ENCODE peak calls at places on chromosome 15, in eight cellular contexts. One of them, this sample, is unnamed.

GRCh38 chr15:63408514-63408913 is 26.9 kb upstream of the CA12 start:
- DNase-seq in testis: no peak
- DNase-seq in heart right ventricle: no peak
- DNase-seq in transverse colon: no peak
- DNase-seq in OCI-LY7: no peak
- DNase-seq in CD8-positive, alpha-beta memory T cell: no peak
- DNase-seq in fibroblast of lung: no peak
- DNase-seq in CD4-positive, alpha-beta memory T cell: no peak
- DNase-seq in this sample: no peak

GRCh38 chr15:45320581-45320980 is 57.8 kb downstream of the GATM start:
- DNase-seq in testis: no peak
- DNase-seq in CD4-positive, alpha-beta memory T cell: no peak
- DNase-seq in OCI-LY7: no peak
- DNase-seq in CD8-positive, alpha-beta memory T cell: no peak
- DNase-seq in heart right ventricle: no peak
- DNase-seq in fibroblast of lung: no peak
- DNase-seq in transverse colon: no peak
- DNase-seq in this sample: no peak

GRCh38 chr15:64438653-64439447 is 21.5 kb upstream of the ZNF609 start:
- DNase-seq in testis: no peak
- DNase-seq in CD4-positive, alpha-beta memory T cell: no peak
- DNase-seq in heart right ventricle: no peak
- DNase-seq in OCI-LY7: no peak
- DNase-seq in transverse colon: no peak
- DNase-seq in CD8-positive, alpha-beta memory T cell: no peak
- DNase-seq in fibroblast of lung: no peak
- DNase-seq in this sample: no peak

GRCh38 chr15:98823012-98823458 is 174.7 kb downstream of the IGF1R start:
- DNase-seq in fibroblast of lung: peak; percentile 93
- DNase-seq in transverse colon: no peak
- DNase-seq in OCI-LY7: no peak
- DNase-seq in CD4-positive, alpha-beta memory T cell: no peak
- DNase-seq in CD8-positive, alpha-beta memory T cell: no peak
- DNase-seq in heart right ventricle: no peak
- DNase-seq in testis: no peak
- DNase-seq in this sample: peak; percentile 68

GRCh38 chr15:95442107-95442719 is 888.3 kb upstream of the NR2F2 start:
- DNase-seq in transverse colon: no peak
- DNase-seq in testis: peak; percentile 57
- DNase-seq in heart right ventricle: no peak
- DNase-seq in CD8-positive, alpha-beta memory T cell: no peak
- DNase-seq in fibroblast of lung: peak; percentile 34
- DNase-seq in CD4-positive, alpha-beta memory T cell: no peak
- DNase-seq in OCI-LY7: no peak
- DNase-seq in this sample: no peak

GRCh38 chr15:60795889-60796288 is 316.9 kb upstream of the ICE2 start:
- DNase-seq in fibroblast of lung: no peak
- DNase-seq in CD8-positive, alpha-beta memory T cell: no peak
- DNase-seq in CD4-positive, alpha-beta memory T cell: no peak
- DNase-seq in heart right ventricle: no peak
- DNase-seq in transverse colon: no peak
- DNase-seq in OCI-LY7: no peak
- DNase-seq in testis: no peak
- DNase-seq in this sample: no peak

GRCh38 chr15:59197459-59197858 is 9.2 kb upstream of the LDHAL6B start:
- DNase-seq in fibroblast of lung: no peak
- DNase-seq in CD8-positive, alpha-beta memory T cell: no peak
- DNase-seq in CD4-positive, alpha-beta memory T cell: no peak
- DNase-seq in transverse colon: no peak
- DNase-seq in testis: no peak
- DNase-seq in OCI-LY7: no peak
- DNase-seq in heart right ventricle: no peak
- DNase-seq in this sample: no peak

GRCh38 chr15:88152672-88153071 is 103.9 kb downstream of the NTRK3 start:
- DNase-seq in CD4-positive, alpha-beta memory T cell: no peak
- DNase-seq in OCI-LY7: no peak
- DNase-seq in testis: no peak
- DNase-seq in fibroblast of lung: no peak
- DNase-seq in CD8-positive, alpha-beta memory T cell: no peak
- DNase-seq in heart right ventricle: no peak
- DNase-seq in transverse colon: no peak
- DNase-seq in this sample: no peak

GRCh38 chr15:45022871-45023658 is at the start of gene SORD:
- DNase-seq in CD4-positive, alpha-beta memory T cell: peak; percentile 84
- DNase-seq in transverse colon: peak; percentile 96
- DNase-seq in testis: peak; percentile 96
- DNase-seq in heart right ventricle: peak; percentile 91
- DNase-seq in CD8-positive, alpha-beta memory T cell: peak; percentile 80
- DNase-seq in OCI-LY7: peak; percentile 93
- DNase-seq in fibroblast of lung: peak; percentile 77
- DNase-seq in this sample: peak; percentile 88

GRCh38 chr15:81332326-81332725 is 8.4 kb upstream of the STARD5 start:
- DNase-seq in fibroblast of lung: no peak
- DNase-seq in OCI-LY7: no peak
- DNase-seq in CD8-positive, alpha-beta memory T cell: no peak
- DNase-seq in CD4-positive, alpha-beta memory T cell: no peak
- DNase-seq in heart right ventricle: no peak
- DNase-seq in transverse colon: no peak
- DNase-seq in testis: no peak
- DNase-seq in this sample: no peak

GRCh38 chr15:29276366-29276765 is 6.7 kb upstream of the NSMCE3 start:
- DNase-seq in heart right ventricle: no peak
- DNase-seq in OCI-LY7: no peak
- DNase-seq in transverse colon: no peak
- DNase-seq in CD8-positive, alpha-beta memory T cell: no peak
- DNase-seq in fibroblast of lung: no peak
- DNase-seq in testis: no peak
- DNase-seq in CD4-positive, alpha-beta memory T cell: no peak
- DNase-seq in this sample: no peak

GRCh38 chr15:93223803-93224202 is 134.8 kb upstream of the RGMA start:
- DNase-seq in heart right ventricle: no peak
- DNase-seq in transverse colon: no peak
- DNase-seq in OCI-LY7: no peak
- DNase-seq in CD4-positive, alpha-beta memory T cell: no peak
- DNase-seq in fibroblast of lung: no peak
- DNase-seq in testis: no peak
- DNase-seq in CD8-positive, alpha-beta memory T cell: no peak
- DNase-seq in this sample: no peak

GRCh38 chr15:57972801-57973311 is 92.7 kb downstream of the ALDH1A2 start:
- DNase-seq in CD4-positive, alpha-beta memory T cell: no peak
- DNase-seq in OCI-LY7: no peak
- DNase-seq in transverse colon: no peak
- DNase-seq in testis: no peak
- DNase-seq in heart right ventricle: no peak
- DNase-seq in CD8-positive, alpha-beta memory T cell: no peak
- DNase-seq in fibroblast of lung: no peak
- DNase-seq in this sample: no peak

GRCh38 chr15:59686389-59686788 is 2.7 kb downstream of the BNIP2 start:
- DNase-seq in OCI-LY7: peak; percentile 87
- DNase-seq in CD4-positive, alpha-beta memory T cell: no peak
- DNase-seq in CD8-positive, alpha-beta memory T cell: no peak
- DNase-seq in testis: no peak
- DNase-seq in heart right ventricle: no peak
- DNase-seq in fibroblast of lung: no peak
- DNase-seq in transverse colon: peak; percentile 24
- DNase-seq in this sample: no peak

GRCh38 chr15:44654858-44655257 is 8.6 kb downstream of the SPG11 start:
- DNase-seq in CD4-positive, alpha-beta memory T cell: no peak
- DNase-seq in fibroblast of lung: no peak
- DNase-seq in OCI-LY7: no peak
- DNase-seq in testis: no peak
- DNase-seq in transverse colon: no peak
- DNase-seq in heart right ventricle: no peak
- DNase-seq in CD8-positive, alpha-beta memory T cell: no peak
- DNase-seq in this sample: no peak

GRCh38 chr15:44129911-44130310 is 65.2 kb downstream of the FRMD5 start:
- DNase-seq in testis: no peak
- DNase-seq in CD8-positive, alpha-beta memory T cell: no peak
- DNase-seq in heart right ventricle: no peak
- DNase-seq in transverse colon: no peak
- DNase-seq in OCI-LY7: no peak
- DNase-seq in CD4-positive, alpha-beta memory T cell: no peak
- DNase-seq in fibroblast of lung: no peak
- DNase-seq in this sample: no peak

GRCh38 chr15:82549199-82549665 is 9.0 kb upstream of the RPS17 start:
- DNase-seq in testis: no peak
- DNase-seq in transverse colon: no peak
- DNase-seq in heart right ventricle: no peak
- DNase-seq in fibroblast of lung: no peak
- DNase-seq in CD8-positive, alpha-beta memory T cell: no peak
- DNase-seq in OCI-LY7: no peak
- DNase-seq in CD4-positive, alpha-beta memory T cell: no peak
- DNase-seq in this sample: no peak

GRCh38 chr15:57544840-57545239 is 46.9 kb upstream of the MYZAP start:
- DNase-seq in transverse colon: no peak
- DNase-seq in OCI-LY7: no peak
- DNase-seq in fibroblast of lung: no peak
- DNase-seq in testis: no peak
- DNase-seq in heart right ventricle: no peak
- DNase-seq in CD4-positive, alpha-beta memory T cell: no peak
- DNase-seq in CD8-positive, alpha-beta memory T cell: no peak
- DNase-seq in this sample: no peak

GRCh38 chr15:75138016-75138999 is 63.4 kb upstream of the C15orf39 start:
- DNase-seq in CD4-positive, alpha-beta memory T cell: no peak
- DNase-seq in CD8-positive, alpha-beta memory T cell: no peak
- DNase-seq in testis: peak; percentile 75
- DNase-seq in OCI-LY7: no peak
- DNase-seq in fibroblast of lung: peak; percentile 16
- DNase-seq in transverse colon: no peak
- DNase-seq in heart right ventricle: no peak
- DNase-seq in this sample: peak; percentile 77

GRCh38 chr15:101024709-101025108 is 105.6 kb downstream of the LRRK1 start:
- DNase-seq in OCI-LY7: no peak
- DNase-seq in heart right ventricle: peak; percentile 3
- DNase-seq in CD4-positive, alpha-beta memory T cell: no peak
- DNase-seq in fibroblast of lung: no peak
- DNase-seq in testis: peak; percentile 8
- DNase-seq in transverse colon: peak; percentile 5
- DNase-seq in CD8-positive, alpha-beta memory T cell: no peak
- DNase-seq in this sample: peak; percentile 40

GRCh38 chr15:101024111-101024695 is 105.0 kb downstream of the LRRK1 start:
- DNase-seq in fibroblast of lung: peak; percentile 84
- DNase-seq in OCI-LY7: no peak
- DNase-seq in testis: peak; percentile 79
- DNase-seq in CD8-positive, alpha-beta memory T cell: no peak
- DNase-seq in heart right ventricle: peak; percentile 52
- DNase-seq in CD4-positive, alpha-beta memory T cell: no peak
- DNase-seq in transverse colon: peak; percentile 13
- DNase-seq in this sample: peak; percentile 96

GRCh38 chr15:101022306-101022705 is 103.1 kb downstream of the LRRK1 start:
- DNase-seq in CD8-positive, alpha-beta memory T cell: no peak
- DNase-seq in OCI-LY7: no peak
- DNase-seq in transverse colon: peak; percentile 5
- DNase-seq in heart right ventricle: peak; percentile 3
- DNase-seq in fibroblast of lung: no peak
- DNase-seq in testis: no peak
- DNase-seq in CD4-positive, alpha-beta memory T cell: no peak
- DNase-seq in this sample: peak; percentile 33

GRCh38 chr15:101022876-101023275 is 103.7 kb downstream of the LRRK1 start:
- DNase-seq in testis: no peak
- DNase-seq in CD4-positive, alpha-beta memory T cell: no peak
- DNase-seq in heart right ventricle: peak; percentile 1
- DNase-seq in CD8-positive, alpha-beta memory T cell: no peak
- DNase-seq in OCI-LY7: no peak
- DNase-seq in fibroblast of lung: no peak
- DNase-seq in transverse colon: no peak
- DNase-seq in this sample: peak; percentile 23

GRCh38 chr15:101023501-101024110 is 104.4 kb downstream of the LRRK1 start:
- DNase-seq in CD4-positive, alpha-beta memory T cell: no peak
- DNase-seq in OCI-LY7: no peak
- DNase-seq in transverse colon: peak; percentile 5
- DNase-seq in heart right ventricle: peak; percentile 4
- DNase-seq in testis: no peak
- DNase-seq in CD8-positive, alpha-beta memory T cell: no peak
- DNase-seq in fibroblast of lung: peak; percentile 11
- DNase-seq in this sample: peak; percentile 27
- H3K36me3 ChIP-seq in CD4-positive, alpha-beta memory T cell: no peaks in the 10 kb centered on the region
- H3K36me3 ChIP-seq in OCI-LY7: peaks cover 99% of the 10 kb centered on the region
- H3K36me3 ChIP-seq in transverse colon: no peaks in the 10 kb centered on the region
- H3K36me3 ChIP-seq in heart right ventricle: no peaks in the 10 kb centered on the region
- H3K36me3 ChIP-seq in testis: no peaks in the 10 kb centered on the region
- H3K36me3 ChIP-seq in CD8-positive, alpha-beta memory T cell: no peaks in the 10 kb centered on the region
- H3K36me3 ChIP-seq in fibroblast of lung: no peaks in the 10 kb centered on the region
- H3K36me3 ChIP-seq in this sample: no peaks in the 10 kb centered on the region

DNA sequence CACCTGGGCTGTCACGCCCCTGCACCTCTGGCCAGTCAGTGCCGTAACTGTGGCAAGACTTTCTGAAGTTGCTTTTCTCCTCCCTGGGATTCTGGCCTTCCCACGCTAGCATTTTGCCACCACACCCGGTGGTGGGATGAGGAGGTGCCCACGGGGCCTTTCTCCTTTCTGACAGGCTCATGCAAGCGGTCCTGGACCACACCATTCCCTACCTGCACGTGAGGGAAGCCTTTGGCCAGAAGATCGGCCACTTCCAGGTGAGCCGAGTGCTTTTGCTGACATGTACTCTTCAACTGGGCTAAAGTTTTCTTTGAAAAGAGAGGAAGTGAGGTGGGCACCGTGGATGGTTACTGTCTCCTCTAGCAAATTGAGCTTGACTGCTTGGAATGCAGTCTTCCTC is 9.6 kb downstream of the IVD start:
- DNase-seq in fibroblast of lung: no peak
- DNase-seq in CD8-positive, alpha-beta memory T cell: no peak
- DNase-seq in testis: no peak
- DNase-seq in heart right ventricle: no peak
- DNase-seq in transverse colon: no peak
- DNase-seq in CD4-positive, alpha-beta memory T cell: no peak
- DNase-seq in OCI-LY7: no peak
- DNase-seq in this sample: no peak
- H3K36me3 ChIP-seq in fibroblast of lung: peaks cover 29% of the 10 kb centered on the region
- H3K36me3 ChIP-seq in CD8-positive, alpha-beta memory T cell: peaks cover 33% of the 10 kb centered on the region
- H3K36me3 ChIP-seq in testis: no peaks in the 10 kb centered on the region
- H3K36me3 ChIP-seq in heart right ventricle: no peaks in the 10 kb centered on the region
- H3K36me3 ChIP-seq in transverse colon: no peaks in the 10 kb centered on the region
- H3K36me3 ChIP-seq in CD4-positive, alpha-beta memory T cell: peaks cover 23% of the 10 kb centered on the region
- H3K36me3 ChIP-seq in OCI-LY7: peaks cover 29% of the 10 kb centered on the region
- H3K36me3 ChIP-seq in this sample: peaks cover 80% of the 10 kb centered on the region

GRCh38 chr15:85112997-85113396 is 131.3 kb downstream of the PDE8A start:
- DNase-seq in OCI-LY7: no peak
- DNase-seq in CD8-positive, alpha-beta memory T cell: no peak
- DNase-seq in heart right ventricle: no peak
- DNase-seq in transverse colon: no peak
- DNase-seq in testis: no peak
- DNase-seq in fibroblast of lung: no peak
- DNase-seq in CD4-positive, alpha-beta memory T cell: no peak
- DNase-seq in this sample: no peak
- H3K36me3 ChIP-seq in OCI-LY7: no peaks in the 10 kb centered on the region
- H3K36me3 ChIP-seq in CD8-positive, alpha-beta memory T cell: peaks cover 16% of the 10 kb centered on the region
- H3K36me3 ChIP-seq in heart right ventricle: no peaks in the 10 kb centered on the region
- H3K36me3 ChIP-seq in transverse colon: no peaks in the 10 kb centered on the region
- H3K36me3 ChIP-seq in testis: no peaks in the 10 kb centered on the region
- H3K36me3 ChIP-seq in fibroblast of lung: no peaks in the 10 kb centered on the region
- H3K36me3 ChIP-seq in CD4-positive, alpha-beta memory T cell: peaks cover 15% of the 10 kb centered on the region
- H3K36me3 ChIP-seq in this sample: peaks cover 13% of the 10 kb centered on the region

DNA sequence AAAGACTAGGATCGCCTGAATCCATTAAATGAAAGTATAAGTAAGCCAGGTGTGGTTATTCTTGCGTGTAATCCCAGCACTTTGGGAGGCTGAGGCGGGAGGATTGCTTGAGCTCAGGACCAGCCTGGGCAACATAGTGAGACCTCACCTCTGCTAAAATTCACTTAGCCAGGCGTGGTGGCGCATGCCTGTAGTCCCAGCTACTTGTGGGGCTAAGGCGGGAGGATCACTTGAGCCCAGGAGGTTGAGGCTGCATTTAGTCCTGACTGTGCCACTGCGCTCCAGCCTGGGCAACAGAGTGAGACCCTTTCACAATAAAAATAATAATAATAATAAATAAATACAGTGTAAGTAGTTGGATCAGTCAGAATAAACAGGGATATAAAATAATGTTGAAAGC is 25.5 kb upstream of the HYKK start:
- DNase-seq in CD8-positive, alpha-beta memory T cell: no peak
- DNase-seq in testis: no peak
- DNase-seq in CD4-positive, alpha-beta memory T cell: no peak
- DNase-seq in fibroblast of lung: no peak
- DNase-seq in OCI-LY7: no peak
- DNase-seq in heart right ventricle: no peak
- DNase-seq in transverse colon: no peak
- DNase-seq in this sample: no peak
- H3K36me3 ChIP-seq in CD8-positive, alpha-beta memory T cell: peaks cover 34% of the 10 kb centered on the region
- H3K36me3 ChIP-seq in testis: no peaks in the 10 kb centered on the region
- H3K36me3 ChIP-seq in CD4-positive, alpha-beta memory T cell: peaks cover 55% of the 10 kb centered on the region
- H3K36me3 ChIP-seq in fibroblast of lung: peaks cover 5% of the 10 kb centered on the region
- H3K36me3 ChIP-seq in OCI-LY7: peaks cover 88% of the 10 kb centered on the region
- H3K36me3 ChIP-seq in heart right ventricle: peaks cover 7% of the 10 kb centered on the region
- H3K36me3 ChIP-seq in transverse colon: peaks cover 8% of the 10 kb centered on the region
- H3K36me3 ChIP-seq in this sample: peaks cover 75% of the 10 kb centered on the region